ENCODE peak calls at places on chromosomes 11 and 22, in six cellular contexts. K is CD8-positive, alpha-beta T cell; G is psoas muscle; H is Caco-2; B is MM.1S; I is mucosa of descending colon. P is an unnamed sample.

GRCh38 chr11:69002101-69002742 is 10.8 kb downstream of the MRGPRF start:
- DNase-seq in I (no peak), H (peak; percentile 24), K (no peak), G (no peak), B (no peak), P (no peak)

GRCh38 chr11:12868315-12869073 is 140.6 kb upstream of the RASSF10 start:
- DNase-seq in I (no peak), B (no peak), H (no peak), G (no peak), K (no peak), P (no peak)

GRCh38 chr11:34151166-34151565 is 45.7 kb downstream of the NAT10 start:
- DNase-seq in K (no peak), I (no peak), G (no peak), B (no peak), H (no peak), P (no peak)

GRCh38 chr22:43755452-43755851 is 56.7 kb downstream of the EFCAB6 start:
- DNase-seq in I (no peak), G (no peak), K (no peak), H (no peak), B (no peak), P (no peak)

GRCh38 chr11:17606206-17607082 is 59.4 kb downstream of the OTOG start:
- DNase-seq in G (no peak), H (no peak), I (no peak), K (no peak), B (no peak), P (no peak)

GRCh38 chr11:94858012-94858705 is 90.0 kb downstream of the AMOTL1 start:
- DNase-seq in B (no peak), H (no peak), G (no peak), I (no peak), K (no peak), P (no peak)

GRCh38 chr11:76614471-76615183 is 55.9 kb downstream of the LRRC32 start:
- DNase-seq in I (peak; percentile 52), B (no peak), H (no peak), K (no peak), G (peak; percentile 67), P (no peak)

GRCh38 chr11:76140912-76141574 is 65.3 kb downstream of the WNT11 start:
- DNase-seq in G (no peak), I (no peak), H (no peak), K (no peak), B (no peak), P (no peak)

GRCh38 chr11:116774661-116775060 is 1.9 kb upstream of the BUD13 start:
- DNase-seq in K (no peak), G (no peak), I (no peak), B (no peak), H (no peak), P (no peak)

GRCh38 chr22:28017859-28018258 is 98.8 kb upstream of the PITPNB start:
- DNase-seq in I (no peak), G (peak; percentile 10), K (no peak), H (peak; percentile 26), B (no peak), P (no peak)

GRCh38 chr11:1112351-1113191 is 37.9 kb downstream of the MUC2 start:
- DNase-seq in H (peak; percentile 31), G (no peak), B (no peak), I (peak; percentile 53), K (no peak), P (no peak)

GRCh38 chr11:126815111-126815510 is 185.5 kb downstream of the KIRREL3 start:
- DNase-seq in G (no peak), B (no peak), K (no peak), I (no peak), H (no peak), P (no peak)

GRCh38 chr22:16937811-16938210 is 70.2 kb downstream of the GAB4 start:
- DNase-seq in B (no peak), G (no peak), K (no peak), H (no peak), I (no peak), P (no peak)

GRCh38 chr11:2359557-2359956 is 17.6 kb upstream of the CD81 start:
- DNase-seq in H (no peak), I (no peak), K (no peak), G (no peak), B (no peak), P (no peak)

GRCh38 chr11:124865902-124866851 is 945 bp downstream of the ROBO3 start:
- DNase-seq in K (peak; percentile 49), H (peak; percentile 58), G (peak; percentile 44), I (no peak), B (peak; percentile 15), P (peak; percentile 77)

GRCh38 chr11:19714387-19715363 is 2.0 kb downstream of the NAV2 start:
- DNase-seq in G (peak; percentile 55), H (no peak), K (no peak), B (no peak), I (peak; percentile 54), P (no peak)
- TF ChIP-seq CTCF in G (no peak), H (no peak), K (no peak), B (no peak), I (no peak), P (no peak)

DNA sequence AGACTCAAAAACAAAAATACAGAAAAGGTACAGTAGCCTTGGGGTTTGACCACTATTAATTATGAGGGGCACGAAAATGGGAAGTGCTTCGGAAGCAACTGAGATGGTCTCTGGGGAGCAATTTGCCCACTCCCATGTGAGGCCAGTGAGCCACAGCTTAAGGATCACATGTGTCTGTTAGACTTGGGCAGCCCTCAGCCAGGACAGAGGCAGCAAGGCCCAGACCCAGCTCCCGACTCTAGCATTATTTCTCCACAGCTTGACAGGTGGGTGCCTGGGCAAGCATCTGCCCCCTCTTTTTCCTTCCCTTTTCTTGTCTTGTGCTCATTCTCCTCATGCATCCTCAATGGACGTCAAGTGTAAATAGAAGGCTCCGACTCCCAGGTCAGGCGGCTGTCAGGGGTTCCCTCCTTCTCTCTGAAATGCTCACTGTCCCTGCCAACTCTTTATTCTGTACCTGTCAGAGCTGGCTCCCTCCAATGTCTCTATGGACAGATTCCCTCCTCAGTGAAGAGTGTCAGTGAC is 137.0 kb upstream of the RCN1 start:
- DNase-seq in H (no peak), G (no peak), K (no peak), I (no peak), B (no peak), P (no peak)
- TF ChIP-seq CTCF in H (no peak), G (no peak), K (no peak), I (no peak), B (no peak), P (no peak)

DNA sequence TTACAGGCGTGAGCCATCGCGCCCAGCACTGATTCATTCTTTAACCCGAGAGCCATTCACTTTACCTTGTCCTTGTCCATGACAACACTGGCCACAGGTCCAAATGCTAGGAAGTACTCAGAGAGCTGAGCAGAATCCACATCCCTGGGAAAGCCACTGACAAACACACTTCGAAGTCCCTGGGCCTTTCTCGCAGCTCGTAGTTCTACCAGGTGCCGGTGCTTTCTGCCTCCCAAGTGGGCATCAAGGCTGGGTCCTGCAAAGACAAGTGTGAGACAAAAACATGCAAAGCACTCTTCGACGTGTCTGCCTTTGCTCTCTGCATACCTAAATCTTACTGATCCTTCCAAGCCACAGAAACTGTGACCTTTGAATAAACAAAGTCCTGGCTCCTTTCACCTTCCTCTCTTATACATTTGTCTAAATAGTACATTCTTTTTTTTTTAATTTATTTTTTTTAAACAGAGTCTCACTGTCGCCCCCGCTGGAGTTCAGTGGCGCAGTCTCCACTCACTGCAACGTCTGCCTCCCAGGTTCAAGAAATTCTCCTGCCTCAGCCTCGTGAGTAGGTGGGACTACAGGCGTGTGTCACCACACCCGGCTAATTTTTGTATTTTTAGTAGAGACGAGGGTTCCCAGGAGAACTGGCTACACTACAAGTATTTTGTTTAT is 2.2 kb downstream of the TUT1 start:
- DNase-seq in K (no peak), G (no peak), B (no peak), H (no peak), I (peak; percentile 23), P (no peak)
- TF ChIP-seq CTCF in K (no peak), G (peak; percentile 8), B (no peak), H (peak; percentile 33), I (no peak), P (peak; percentile 42)

GRCh38 chr22:50190182-50190951 is 4.7 kb downstream of the TRABD start:
- DNase-seq in H (no peak), G (peak; percentile 80), I (peak; percentile 93), K (peak; percentile 81), B (peak; percentile 83), P (peak; percentile 89)
- TF ChIP-seq CTCF in H (no peak), G (no peak), I (peak; percentile 56), K (peak; percentile 42), B (peak; percentile 55), P (peak; percentile 45)

DNA sequence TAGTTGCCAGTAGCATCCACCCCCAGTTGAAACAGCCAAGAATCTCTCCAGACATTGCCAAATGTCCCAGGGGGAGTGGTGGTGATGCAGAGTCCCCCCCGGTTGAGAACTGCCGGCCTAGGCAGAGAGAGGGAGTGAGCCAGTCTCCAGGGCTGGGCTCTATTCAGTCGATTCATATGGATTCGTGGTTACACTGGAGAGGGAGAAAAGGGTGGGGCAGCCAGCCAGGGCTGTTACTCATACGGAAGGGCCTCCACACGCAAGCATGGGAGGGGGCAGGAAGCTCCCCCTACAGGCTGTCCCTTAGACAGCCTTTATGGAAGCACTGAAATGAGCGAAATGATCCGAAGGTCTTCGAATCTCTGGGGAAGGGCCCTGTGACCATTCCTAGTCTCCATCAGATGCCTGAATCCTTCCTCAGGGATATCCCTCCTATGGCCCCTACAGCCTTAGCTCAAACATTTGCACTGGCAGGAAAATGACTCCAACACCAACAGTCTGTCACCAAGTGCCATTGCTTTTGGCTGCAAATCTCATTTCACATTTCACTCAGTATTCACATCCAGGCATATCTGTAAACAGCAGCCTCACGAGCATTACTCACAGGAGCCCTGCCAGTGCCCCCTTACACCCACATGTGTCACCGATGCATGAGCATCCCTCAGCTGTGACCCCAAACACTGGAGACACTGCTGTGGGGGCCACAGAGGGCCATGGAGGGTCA is 18.4 kb upstream of the TLCD5 start:
- DNase-seq in I (peak; percentile 70), K (no peak), H (no peak), G (no peak), B (no peak), P (no peak)
- TF ChIP-seq CTCF in I (no peak), K (no peak), H (no peak), G (peak; percentile 7), B (no peak), P (no peak)